ENCODE peak calls at places on chromosomes 5 and 9, in four cellular contexts. Y is neural progenitor cell, V is OCI-LY7, H is MM.1S. Q is an unnamed sample.

GRCh38 chr5:58582004-58582403 is 871 bp upstream of the RAB3C start:
- DNase-seq in Y (peak; percentile 72), V (no peak), H (no peak), Q (no peak)

GRCh38 chr5:40554794-40555193 is 124.9 kb upstream of the PTGER4 start:
- DNase-seq in Y (no peak), V (no peak), H (no peak), Q (peak; percentile 40)

GRCh38 chr5:32543291-32543690 is 42.1 kb upstream of the SUB1 start:
- DNase-seq in Y (no peak), V (no peak), H (no peak), Q (no peak)

GRCh38 chr9:116032683-116033440 is 120.7 kb upstream of the PAPPA start:
- DNase-seq in Y (no peak), V (no peak), H (no peak), Q (no peak)

GRCh38 chr5:96823900-96824351 is 16.2 kb upstream of the ERAP1 start:
- DNase-seq in Y (no peak), V (no peak), H (no peak), Q (peak; percentile 96)

GRCh38 chr5:15500326-15500958 is 462 bp downstream of the FBXL7 start:
- DNase-seq in Y (peak; percentile 68), V (no peak), H (no peak), Q (no peak)

GRCh38 chr5:107449369-107449768 is 221.4 kb downstream of the EFNA5 start:
- DNase-seq in Y (no peak), V (peak; percentile 65), H (no peak), Q (no peak)

GRCh38 chr5:179864686-179865085 is 6.1 kb upstream of the MRNIP start:
- DNase-seq in Y (no peak), V (no peak), H (no peak), Q (no peak)

GRCh38 chr9:2810424-2811075 is 33.3 kb downstream of the PUM3 start:
- DNase-seq in Y (peak; percentile 13), V (no peak), H (no peak), Q (no peak)

GRCh38 chr5:10272053-10272869 is 22.2 kb downstream of the CCT5 start:
- DNase-seq in Y (no peak), V (no peak), H (no peak), Q (no peak)

GRCh38 chr5:174708466-174709207 is 15.7 kb upstream of the MSX2 start:
- DNase-seq in Y (no peak), V (no peak), H (no peak), Q (no peak)

GRCh38 chr9:130451004-130451390 is 6.2 kb downstream of the ASS1 start:
- DNase-seq in Y (no peak), V (no peak), H (no peak), Q (no peak)

GRCh38 chr9:124733964-124734740 is 37.0 kb downstream of the NR6A1 start:
- DNase-seq in Y (no peak), V (peak; percentile 91), H (peak; percentile 87), Q (no peak)

GRCh38 chr5:124453221-124454032 is 293.0 kb downstream of the ZNF608 start:
- DNase-seq in Y (no peak), V (peak; percentile 91), H (peak; percentile 83), Q (peak; percentile 65)

GRCh38 chr9:117720066-117720465 is 15.9 kb downstream of the TLR4 start:
- DNase-seq in Y (no peak), V (no peak), H (no peak), Q (no peak)

DNA sequence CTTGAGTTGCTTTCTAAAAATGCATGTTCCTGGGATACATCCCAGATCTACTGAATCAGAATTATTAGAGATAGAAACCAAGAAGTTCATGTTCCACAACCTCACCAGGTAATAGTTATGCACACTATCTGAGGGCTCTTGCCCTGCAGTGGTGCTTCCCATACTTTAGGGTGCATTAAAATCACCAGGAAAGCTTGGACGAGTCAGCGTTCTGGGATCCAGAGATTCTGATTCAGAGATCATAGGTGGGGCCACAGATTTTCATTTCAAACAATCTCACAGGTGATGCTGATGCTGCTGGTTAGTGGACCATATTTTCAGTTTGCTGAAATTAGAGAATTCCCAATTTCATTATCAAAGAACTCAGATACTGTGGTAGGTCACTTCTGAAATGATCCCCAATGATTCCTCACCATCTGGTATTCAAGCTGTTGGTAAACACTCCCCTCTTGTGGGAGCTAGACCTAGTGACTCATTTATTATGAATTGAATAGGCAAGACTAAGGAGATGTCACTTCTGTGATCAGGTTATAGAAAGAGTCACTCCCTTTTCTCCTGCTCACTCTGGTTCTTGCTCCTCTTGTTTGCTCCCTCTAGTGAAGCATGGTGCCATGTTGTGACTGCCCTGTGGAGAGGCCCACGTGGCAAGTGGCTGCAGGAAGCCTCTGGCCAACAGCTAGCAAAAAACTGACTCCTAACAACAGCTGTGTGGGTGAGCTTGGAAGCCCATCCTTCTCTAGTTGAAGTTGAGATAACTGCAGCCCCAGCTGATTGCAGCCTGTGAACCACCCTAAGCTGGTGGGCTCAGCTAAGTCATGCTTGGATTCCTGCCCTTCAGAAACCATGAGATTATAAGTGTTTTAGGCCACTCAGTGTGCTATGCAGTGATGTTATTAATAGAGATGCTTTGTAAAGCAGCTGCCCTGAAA is 59.8 kb downstream of the SH3TC2 start:
- DNase-seq in Y (no peak), V (no peak), H (no peak), Q (peak; percentile 95)
- H3K4me3 ChIP-seq in Y (no peak overlapping the region), V (no peak overlapping the region), H (no peak overlapping the region), Q (peak overlapping the region; percentile 8)

DNA sequence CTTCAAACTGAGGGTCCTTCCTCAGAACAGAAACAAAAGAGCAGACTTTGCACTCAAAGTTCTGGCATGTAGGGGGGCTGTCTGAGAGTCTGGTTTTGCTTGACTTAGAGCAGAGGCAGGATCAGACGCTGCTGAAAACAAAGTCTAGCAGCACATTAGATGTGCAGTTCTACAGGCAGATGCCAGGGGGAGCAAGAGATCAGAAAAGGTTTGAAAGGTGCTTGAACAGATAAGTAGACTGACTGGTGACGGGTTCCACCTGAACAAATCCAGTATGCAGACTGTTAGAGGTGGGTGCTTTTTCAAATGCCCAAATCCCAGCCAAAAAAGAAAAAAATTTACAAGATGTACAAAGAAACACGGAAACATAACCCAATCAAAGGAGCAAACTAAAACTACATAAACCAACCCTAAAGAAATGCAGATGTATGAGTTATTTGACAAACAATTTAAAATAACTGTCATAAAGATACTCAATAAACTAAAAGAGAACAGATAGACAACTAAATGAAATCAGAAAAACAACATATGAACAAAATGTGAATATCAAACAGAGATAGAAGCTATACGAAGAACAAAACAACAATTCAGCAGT is 194.7 kb upstream of the FREM1 start:
- DNase-seq in Y (peak; percentile 69), V (peak; percentile 39), H (no peak), Q (peak; percentile 56)
- TF ChIP-seq EZH2phosphoT487 in Y (no peak), V (no peak), H (no peak), Q (no peak)

GRCh38 chr5:169415351-169415750 is 114.4 kb upstream of the SLIT3 start:
- DNase-seq in Y (no peak), V (no peak), H (no peak), Q (no peak)

GRCh38 chr5:169415948-169416347 is 115.0 kb upstream of the SLIT3 start:
- DNase-seq in Y (no peak), V (no peak), H (no peak), Q (no peak)

GRCh38 chr5:169417676-169418075 is 116.7 kb upstream of the SLIT3 start:
- DNase-seq in Y (no peak), V (no peak), H (no peak), Q (no peak)

GRCh38 chr5:169413416-169413815 is 112.5 kb upstream of the SLIT3 start:
- DNase-seq in Y (no peak), V (no peak), H (no peak), Q (no peak)

DNA sequence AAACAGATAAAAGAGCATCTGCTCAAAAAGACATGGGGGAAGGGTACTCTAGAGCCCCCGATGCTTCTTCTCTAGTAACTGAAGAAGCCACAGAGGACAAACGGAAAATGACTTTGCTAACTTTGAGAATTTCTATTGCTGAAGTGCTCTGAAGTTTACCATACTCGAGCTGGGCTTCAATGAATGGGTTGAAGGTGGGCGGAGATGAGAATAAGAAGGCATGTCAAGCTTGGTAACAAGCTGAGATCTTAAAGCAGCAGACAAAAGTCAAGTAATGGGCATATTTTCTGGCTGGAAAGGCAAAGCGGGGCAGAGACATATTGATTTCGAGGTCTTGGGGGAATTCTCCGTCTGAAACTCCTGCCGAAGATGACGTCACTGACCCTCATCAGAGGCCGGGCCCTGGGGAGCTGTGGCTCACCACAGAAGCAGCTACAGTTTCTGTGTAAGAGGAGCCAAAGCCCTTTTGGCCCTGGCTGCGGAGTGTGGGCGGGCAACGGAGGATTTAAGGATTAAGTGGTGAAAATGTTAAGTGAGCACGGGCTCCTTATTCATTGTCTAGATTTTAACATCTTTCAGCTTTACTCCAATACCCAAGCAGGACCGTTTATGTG is 115.8 kb upstream of the SLIT3 start:
- DNase-seq in Y (peak; percentile 72), V (no peak), H (peak; percentile 57), Q (no peak)
- H3K4me3 ChIP-seq in Y (no peak overlapping the region), V (no peak overlapping the region), H (no peak overlapping the region), Q (no peak overlapping the region)

DNA sequence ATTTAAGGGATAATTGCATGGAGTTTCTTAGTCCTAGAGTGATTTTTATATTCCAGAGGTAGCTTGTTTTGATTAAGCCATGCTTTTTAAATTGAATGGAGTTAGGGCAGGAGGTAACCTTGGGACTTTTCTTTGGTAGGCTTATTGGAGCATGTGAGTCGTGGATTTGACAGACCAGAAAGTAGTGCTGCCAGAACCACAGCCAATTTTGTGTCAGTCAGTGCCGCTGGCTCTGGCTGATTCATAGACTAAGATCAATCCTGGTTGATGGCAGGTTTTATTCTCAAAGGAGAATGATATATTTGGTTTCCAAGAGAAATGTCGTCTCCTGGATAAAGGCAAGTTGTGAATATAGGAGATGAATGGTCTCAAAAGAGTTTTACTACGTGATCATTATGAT is 20.3 kb downstream of the RAI14 start:
- DNase-seq in Y (no peak), V (no peak), H (no peak), Q (peak; percentile 74)
- TF ChIP-seq EZH2phosphoT487 in Y (no peak), V (no peak), H (no peak), Q (no peak)

DNA sequence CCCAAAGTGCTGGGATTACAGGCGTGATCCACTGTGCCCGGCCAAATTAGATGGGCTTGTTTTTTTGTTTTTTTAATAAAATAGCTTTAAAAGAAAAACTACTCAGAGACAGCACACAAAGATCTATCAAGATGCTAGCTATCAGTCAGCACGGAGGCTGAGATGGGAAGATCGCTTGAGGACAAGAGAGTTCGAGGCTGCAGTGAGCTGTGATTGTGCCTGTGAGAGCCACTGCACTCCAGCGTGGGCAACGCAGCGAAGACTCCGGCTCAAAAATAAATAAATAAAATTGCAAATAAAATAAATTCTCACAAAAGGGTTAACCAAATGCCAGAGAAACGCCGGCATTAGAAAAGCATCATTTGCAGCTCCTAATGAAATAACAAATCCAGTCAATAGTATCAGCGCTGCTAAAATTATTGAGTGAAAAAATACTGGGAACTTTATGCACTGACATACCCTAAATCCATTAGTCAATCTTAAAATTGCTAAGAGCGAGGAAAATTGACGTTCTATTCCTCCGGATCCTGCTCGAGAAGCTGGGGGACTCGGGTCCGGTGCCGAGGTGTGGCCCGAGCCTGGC is 698 bp downstream of the CPLANE1 start:
- DNase-seq in Y (peak; percentile 27), V (no peak), H (no peak), Q (no peak)
- H3K4me3 ChIP-seq in Y (peak overlapping the region; percentile 78), V (no peak overlapping the region), H (peak overlapping the region; percentile 72), Q (peak overlapping the region; percentile 78)

Q was measured in PC-3.